ENCODE peak calls at places on chromosomes 16 and 17, in eight cellular contexts. R, V, B, W, Z, D, H and Q are unnamed samples.

GRCh38 chr17:56637254-56637653 is 43.8 kb downstream of the NOG start:
- DNase-seq in Z (no peak), D (no peak), H (no peak), V (no peak), B (no peak), R (no peak), W (no peak), Q (peak)

GRCh38 chr17:77696720-77697460 is 261.6 kb upstream of the TNRC6C start:
- DNase-seq in D (no peak), Z (no peak), B (no peak), W (no peak), H (no peak), R (no peak), V (no peak), Q (peak)

GRCh38 chr17:75012320-75013076 is at the start of gene MRPL58:
- DNase-seq in Z (peak), H (peak), W (peak), V (peak), D (peak), B (no peak), R (peak), Q (peak)

GRCh38 chr16:11253009-11253994 is 2.7 kb downstream of the SOCS1 start:
- DNase-seq in V (no peak), Z (peak), B (no peak), H (no peak), W (peak), D (no peak), R (no peak), Q (no peak)

GRCh38 chr16:29675811-29676643 is 3.0 kb upstream of the QPRT start:
- DNase-seq in W (no peak), B (no peak), Z (peak), H (no peak), R (peak), D (peak), V (no peak), Q (no peak)

GRCh38 chr16:48366165-48367093 is 18.8 kb downstream of the SIAH1 start:
- DNase-seq in H (peak), D (peak), W (no peak), B (no peak), Z (peak), V (peak), R (peak), Q (peak)

GRCh38 chr16:5633845-5634440 is 536.3 kb upstream of the EEF2KMT start:
- DNase-seq in B (no peak), R (peak), V (no peak), W (no peak), Z (peak), H (no peak), D (no peak), Q (no peak)

GRCh38 chr17:77604301-77605031 is 354.0 kb upstream of the TNRC6C start:
- DNase-seq in V (no peak), W (no peak), Z (no peak), H (no peak), R (no peak), B (no peak), D (no peak), Q (peak)

GRCh38 chr16:19690196-19690595 is 27.8 kb downstream of the KNOP1 start:
- DNase-seq in V (no peak), R (no peak), W (no peak), B (no peak), D (no peak), H (no peak), Z (no peak), Q (no peak)

GRCh38 chr16:51814617-51815016 is 663.5 kb upstream of the SALL1 start:
- DNase-seq in V (no peak), D (no peak), R (no peak), Z (no peak), W (no peak), B (no peak), H (no peak), Q (no peak)

DNA sequence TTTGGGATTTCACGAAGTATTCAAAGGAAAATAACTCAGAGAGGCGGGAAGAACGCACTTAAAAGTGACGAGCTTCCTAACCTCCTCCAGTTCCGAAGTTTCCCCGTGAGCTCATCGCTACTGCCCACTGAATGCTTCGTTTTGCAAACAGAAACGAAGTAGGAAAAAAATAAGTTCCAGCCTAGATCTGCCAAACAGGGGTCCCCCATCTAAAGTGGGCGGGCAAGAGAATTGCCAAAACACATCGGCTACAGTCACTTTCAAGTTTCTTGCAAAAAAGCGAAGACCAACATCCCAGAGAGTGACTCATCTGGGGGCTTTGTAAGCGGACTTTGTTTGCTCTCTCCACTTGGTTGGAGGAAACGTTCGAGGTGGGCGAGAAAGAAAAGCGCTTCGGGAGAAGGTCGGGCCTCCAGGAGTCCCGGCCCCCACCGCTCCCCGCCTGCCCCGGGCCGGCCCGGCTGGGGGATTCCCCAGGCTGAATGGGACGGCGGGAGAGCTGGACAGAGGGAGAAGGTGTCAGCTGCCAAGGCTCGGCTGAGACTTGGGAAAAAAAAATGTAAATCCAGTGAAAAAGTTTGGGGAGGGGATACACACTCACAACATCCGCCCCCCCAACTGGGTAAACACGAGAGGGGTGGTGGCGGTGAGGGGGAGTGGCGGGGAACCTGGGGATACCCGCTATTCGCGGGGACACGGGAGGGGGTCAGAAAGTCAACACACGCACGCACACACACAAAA is 1.0 kb downstream of the VEZF1 start:
- DNase-seq in V (peak), B (no peak), R (peak), W (no peak), H (peak), D (peak), Z (peak), Q (peak)
- TF ChIP-seq POLR2A in V (no peak), B (no peak), R (no peak), W (no peak), H (no peak), D (peak), Z (peak), Q (no peak)

GRCh38 chr17:32222621-32223020 is 43.0 kb upstream of the RHBDL3 start:
- DNase-seq in H (no peak), R (peak), B (no peak), Z (peak), V (no peak), W (no peak), D (no peak), Q (no peak)
- TF ChIP-seq CTCF in H (no peak), R (peak), B (no peak), Z (no peak), V (no peak), W (no peak), D (no peak), Q (no peak)

GRCh38 chr17:2247005-2247404 is 56.6 kb downstream of the SMG6 start:
- DNase-seq in B (no peak), D (no peak), R (no peak), H (no peak), W (no peak), V (no peak), Z (no peak), Q (no peak)
- TF ChIP-seq POLR2A in B (no peak), D (no peak), R (no peak), H (no peak), W (no peak), V (no peak), Z (no peak), Q (no peak)

DNA sequence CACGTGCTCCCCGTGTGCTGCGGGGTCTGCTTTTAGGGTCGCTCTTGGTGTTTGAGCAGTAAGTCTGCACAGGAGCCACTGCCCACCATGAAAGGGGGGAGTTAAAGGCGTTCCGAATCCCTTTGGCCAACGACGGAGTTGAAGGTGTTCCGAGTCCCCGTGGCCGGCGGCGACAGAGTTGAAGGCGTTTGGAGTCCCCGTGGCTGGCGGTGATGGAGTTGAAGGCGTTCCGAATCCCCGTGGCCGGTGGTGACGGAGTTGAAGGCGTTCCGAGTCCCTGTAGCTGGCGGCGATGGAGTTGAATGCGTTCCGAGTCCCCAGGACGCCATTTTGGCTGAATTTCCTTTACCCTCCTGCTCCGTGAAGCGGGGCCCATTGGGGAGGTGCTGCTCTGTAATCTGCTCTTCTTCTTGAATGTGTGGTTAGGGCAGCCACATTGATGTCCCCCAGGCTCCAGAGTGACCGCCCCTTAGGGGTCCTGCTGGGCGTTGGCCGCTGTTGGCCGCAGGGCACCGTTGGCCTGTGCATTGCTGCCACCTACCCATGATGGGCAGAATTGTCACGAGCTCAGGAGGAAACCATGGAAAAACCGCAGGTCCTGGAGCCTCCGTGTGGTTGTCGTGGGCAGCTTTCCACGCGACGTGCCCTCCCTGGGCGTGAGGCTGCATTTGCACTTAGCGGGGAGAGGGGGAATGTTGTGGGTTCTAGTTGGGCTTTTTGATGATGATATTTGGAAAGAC is 73.7 kb upstream of the ZNF750 start:
- DNase-seq in W (no peak), Z (no peak), H (no peak), B (no peak), R (peak), D (no peak), V (no peak), Q (no peak)
- TF ChIP-seq CTCF in W (peak), Z (peak), H (peak), B (peak), R (peak), D (peak), V (no peak), Q (no peak)

GRCh38 chr16:88591577-88592021 is 21.4 kb downstream of the ZC3H18 start:
- DNase-seq in H (no peak), B (peak), D (peak), R (no peak), V (peak), Z (peak), W (no peak), Q (peak)
- TF ChIP-seq POLR2A in H (no peak), B (no peak), D (no peak), R (no peak), V (no peak), Z (no peak), W (no peak), Q (no peak)

DNA sequence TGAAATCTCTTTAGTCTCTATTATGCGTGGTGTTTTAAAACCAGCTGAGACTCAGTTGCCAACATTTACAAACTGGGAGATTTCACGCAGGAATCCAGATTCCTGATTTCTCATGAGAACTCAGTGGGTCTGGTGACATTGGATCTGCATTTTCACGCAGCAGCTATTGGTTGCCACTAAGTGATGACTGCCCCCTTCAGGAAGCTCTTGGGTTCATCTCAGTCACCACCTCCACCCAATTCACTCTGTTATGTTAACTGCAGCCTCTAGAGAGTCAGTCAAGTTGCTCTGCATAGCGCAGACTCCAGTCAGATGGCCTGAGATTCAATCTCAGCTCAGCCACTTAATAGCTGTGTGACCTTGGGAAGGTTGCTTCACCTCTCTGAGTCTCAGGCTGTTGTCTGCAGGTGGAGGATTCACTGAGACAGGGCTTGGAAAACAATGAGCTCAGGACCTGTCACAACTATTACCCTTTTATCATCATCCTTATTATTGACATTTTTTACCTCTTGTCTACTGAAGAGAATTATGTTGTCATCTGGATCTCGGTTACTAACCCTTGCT is 6.4 kb downstream of the SHISA9 start:
- DNase-seq in D (no peak), V (no peak), R (peak), H (no peak), B (no peak), W (no peak), Z (no peak), Q (no peak)
- TF ChIP-seq CTCF in D (no peak), V (no peak), R (peak), H (no peak), B (no peak), W (no peak), Z (no peak), Q (no peak)

GRCh38 chr17:12509836-12510235 is 155.9 kb upstream of the MYOCD start:
- DNase-seq in W (no peak), H (no peak), D (no peak), R (no peak), Z (no peak), B (no peak), V (no peak), Q (no peak)
- TF ChIP-seq POLR2A in W (no peak), H (no peak), D (no peak), R (no peak), Z (no peak), B (no peak), V (no peak), Q (no peak)